ENCODE peak calls at places on chromosomes 6 and 20, in eight cellular contexts. Z is ovary, M is stomach, S is sigmoid colon, Y is A549, H is IMR-90, Q is gastrocnemius medialis, G is heart left ventricle. F is an unnamed sample.

GRCh38 chr6:41291717-41292116 is 5.2 kb upstream of the TREM1 start:
- DNase-seq in Z (no peak), M (no peak), S (no peak), Y (no peak), H (no peak), Q (no peak), G (no peak), F (no peak)

GRCh38 chr6:13250703-13251102 is 77.6 kb downstream of the TBC1D7 start:
- DNase-seq in Z (no peak), M (no peak), S (no peak), Y (no peak), H (no peak), Q (no peak), G (no peak), F (no peak)

GRCh38 chr20:732727-733126 is 35.6 kb downstream of the SLC52A3 start:
- DNase-seq in Z (no peak), M (no peak), S (no peak), Y (no peak), H (no peak), Q (no peak), G (no peak), F (no peak)

GRCh38 chr6:42727084-42727601 is 4.7 kb upstream of the PRPH2 start:
- DNase-seq in Z (peak; percentile 64), M (peak; percentile 25), S (peak; percentile 79), Y (no peak), H (peak; percentile 21), Q (peak; percentile 43), G (peak; percentile 28), F (peak; percentile 39)

GRCh38 chr20:15673206-15673605 is 900.0 kb downstream of the KIF16B start:
- DNase-seq in Z (no peak), M (no peak), S (no peak), Y (no peak), H (peak; percentile 86), Q (no peak), G (no peak), F (no peak)

GRCh38 chr6:5082487-5083306 is 2.4 kb upstream of the PPP1R3G start:
- DNase-seq in Z (no peak), M (no peak), S (no peak), Y (peak; percentile 61), H (peak; percentile 81), Q (no peak), G (no peak), F (no peak)

GRCh38 chr6:143549630-143550268 is 38.2 kb upstream of the FUCA2 start:
- DNase-seq in Z (no peak), M (no peak), S (no peak), Y (no peak), H (no peak), Q (no peak), G (no peak), F (no peak)

GRCh38 chr6:15441215-15441868 is 195.5 kb downstream of the JARID2 start:
- DNase-seq in Z (no peak), M (no peak), S (no peak), Y (peak; percentile 59), H (peak; percentile 78), Q (peak; percentile 33), G (peak; percentile 37), F (peak; percentile 32)

GRCh38 chr6:89495961-89496535 is 63.1 kb downstream of the ANKRD6 start:
- DNase-seq in Z (no peak), M (no peak), S (no peak), Y (no peak), H (no peak), Q (no peak), G (no peak), F (no peak)

GRCh38 chr6:131281471-131282270 is 146.4 kb downstream of the AKAP7 start:
- DNase-seq in Z (no peak), M (no peak), S (no peak), Y (no peak), H (peak; percentile 17), Q (peak; percentile 25), G (peak; percentile 25), F (no peak)

GRCh38 chr6:21942910-21943309 is 349.4 kb downstream of the SOX4 start:
- DNase-seq in Z (no peak), M (no peak), S (no peak), Y (no peak), H (no peak), Q (no peak), G (no peak), F (no peak)

GRCh38 chr20:51807864-51808263 is 5.5 kb upstream of the SALL4 start:
- DNase-seq in Z (no peak), M (no peak), S (no peak), Y (no peak), H (peak; percentile 45), Q (no peak), G (no peak), F (no peak)

GRCh38 chr20:63214514-63214913 is 1.4 kb downstream of the YTHDF1 start:
- DNase-seq in Z (no peak), M (no peak), S (no peak), Y (no peak), H (no peak), Q (no peak), G (no peak), F (no peak)
- H3K27ac ChIP-seq in Z (no peak overlapping the region), M (peak overlapping the region; percentile 92), S (no peak overlapping the region), Y (peak overlapping the region; percentile 96), H (no peak overlapping the region), Q (peak overlapping the region; percentile 89), G (no peak overlapping the region), F (no peak overlapping the region)

GRCh38 chr6:35392773-35393672 is 50.7 kb downstream of the PPARD start:
- DNase-seq in Z (peak; percentile 55), M (no peak), S (no peak), Y (no peak), H (no peak), Q (no peak), G (no peak), F (no peak)

GRCh38 chr6:35388023-35388422 is 45.7 kb downstream of the PPARD start:
- DNase-seq in Z (no peak), M (no peak), S (no peak), Y (no peak), H (no peak), Q (no peak), G (no peak), F (no peak)

GRCh38 chr6:35388772-35389352 is 46.5 kb downstream of the PPARD start:
- DNase-seq in Z (no peak), M (no peak), S (no peak), Y (no peak), H (no peak), Q (no peak), G (no peak), F (no peak)

GRCh38 chr6:35392111-35392702 is 49.8 kb downstream of the PPARD start:
- DNase-seq in Z (peak; percentile 61), M (peak; percentile 95), S (no peak), Y (no peak), H (no peak), Q (peak; percentile 27), G (peak; percentile 16), F (peak; percentile 29)

DNA sequence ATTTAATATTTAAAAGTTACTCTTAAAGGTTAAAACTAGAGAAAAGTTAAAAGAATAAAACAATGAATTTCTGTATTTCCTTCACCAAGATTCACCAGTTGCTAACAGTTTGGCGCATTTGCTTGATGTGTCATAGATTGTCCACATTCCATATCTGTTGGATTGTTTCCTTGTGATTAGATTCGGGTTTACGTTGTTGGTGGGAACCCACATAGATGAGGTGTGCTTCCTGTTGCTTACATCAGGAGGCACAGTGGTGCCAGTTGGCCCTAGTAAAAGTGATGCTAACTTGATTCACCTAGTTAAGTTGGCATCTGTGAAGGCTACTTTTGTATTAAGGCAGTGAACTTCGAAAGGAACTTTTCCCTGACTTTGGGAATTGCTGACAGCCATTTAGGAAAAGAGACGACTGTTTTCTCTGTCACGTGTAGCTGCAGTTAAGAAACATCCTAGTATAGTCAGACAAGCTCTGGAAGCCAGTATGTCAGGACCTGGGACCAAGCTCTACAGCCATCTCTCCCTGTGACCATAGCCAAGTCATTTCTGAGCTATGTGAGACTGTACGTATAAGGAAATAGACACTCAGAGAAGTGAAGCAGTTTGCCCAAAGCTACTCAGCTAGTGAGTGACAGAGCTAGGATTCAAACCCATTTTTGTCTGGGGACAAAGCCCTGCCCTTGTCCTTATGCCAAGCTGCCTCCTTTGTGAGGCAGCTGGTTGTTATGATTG is 49.0 kb downstream of the PPARD start:
- DNase-seq in Z (no peak), M (peak; percentile 39), S (no peak), Y (no peak), H (peak; percentile 97), Q (no peak), G (no peak), F (no peak)
- H3K4me3 ChIP-seq in Z (no peak overlapping the region), M (no peak overlapping the region), S (no peak overlapping the region), Y (no peak overlapping the region), H (no peak overlapping the region), Q (no peak overlapping the region), G (no peak overlapping the region), F (no peak overlapping the region)

GRCh38 chr20:43463864-43464785 is 6.4 kb downstream of the SRSF6 start:
- DNase-seq in Z (no peak), M (no peak), S (no peak), Y (no peak), H (no peak), Q (no peak), G (no peak), F (no peak)
- TF ChIP-seq POLR2A in Z (no peak), M (no peak), S (no peak), Y (no peak), H (peak; percentile 49), Q (no peak), G (no peak), F (no peak)

GRCh38 chr6:113859349-113860164 is 2.4 kb downstream of the MARCKS start:
- DNase-seq in Z (no peak), M (peak; percentile 52), S (peak; percentile 74), Y (no peak), H (peak; percentile 26), Q (peak; percentile 39), G (peak; percentile 35), F (peak; percentile 31)
- H3K27ac ChIP-seq in Z (peak overlapping the region; percentile 95), M (peak overlapping the region; percentile 91), S (peak overlapping the region; percentile 95), Y (peak overlapping the region; percentile 95), H (peak overlapping the region; percentile 94), Q (peak overlapping the region; percentile 89), G (peak overlapping the region; percentile 88), F (peak overlapping the region; percentile 98)

GRCh38 chr6:52299598-52300144 is 15.1 kb upstream of the MCM3 start:
- DNase-seq in Z (no peak), M (no peak), S (no peak), Y (no peak), H (no peak), Q (no peak), G (no peak), F (no peak)

GRCh38 chr6:52297433-52297832 is 12.9 kb upstream of the MCM3 start:
- DNase-seq in Z (no peak), M (no peak), S (no peak), Y (no peak), H (no peak), Q (no peak), G (no peak), F (no peak)

GRCh38 chr6:52301326-52301725 is 16.8 kb upstream of the MCM3 start:
- DNase-seq in Z (no peak), M (no peak), S (no peak), Y (no peak), H (no peak), Q (no peak), G (no peak), F (no peak)

GRCh38 chr6:52303178-52303577 is 18.6 kb upstream of the MCM3 start:
- DNase-seq in Z (no peak), M (no peak), S (no peak), Y (no peak), H (no peak), Q (no peak), G (no peak), F (no peak)

DNA sequence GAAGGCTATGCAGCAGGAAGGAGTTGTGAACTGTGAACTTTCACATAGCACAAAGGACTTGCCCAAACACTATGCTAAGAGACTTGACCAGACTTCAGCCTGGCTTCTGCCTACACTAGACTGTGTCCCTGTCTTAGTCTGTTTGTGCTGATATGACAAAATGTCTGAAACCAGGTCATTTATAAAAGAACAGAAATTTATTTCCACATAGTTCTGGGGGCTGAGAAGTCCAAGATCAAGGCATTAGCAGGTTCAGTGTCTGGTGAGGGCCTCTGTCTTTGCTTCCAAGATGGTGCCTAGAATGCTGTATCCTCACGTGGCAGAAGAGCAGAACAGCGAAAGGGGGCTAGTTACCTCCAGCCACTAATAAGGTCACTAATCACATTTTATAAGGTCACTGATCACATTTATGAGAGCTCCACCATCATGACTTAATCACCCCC is 16.0 kb upstream of the MCM3 start:
- DNase-seq in Z (no peak), M (no peak), S (no peak), Y (no peak), H (no peak), Q (no peak), G (no peak), F (no peak)
- H3K4me3 ChIP-seq in Z (no peak overlapping the region), M (no peak overlapping the region), S (no peak overlapping the region), Y (no peak overlapping the region), H (no peak overlapping the region), Q (no peak overlapping the region), G (no peak overlapping the region), F (no peak overlapping the region)

F was measured in uterus.